ENCODE peak calls at places on chromosomes 16 and 17, in eight cellular contexts. One of them, this sample, is unnamed.
A peak's percentile ranks its signal among the peaks of the same experiment; 100 is the strongest.

GRCh38 chr17:48024149-48025039 is 13.2 kb downstream of the COPZ2 start:
- DNase-seq in activated effector memory CD4-positive, alpha-beta T cell treated with anti-CD3 and anti-CD28 coated beads, Interleukin-2, amount 50 U/mL, for 16 hours: peak; percentile 83
- DNase-seq in CD4-positive, alpha-beta memory T cell: peak; percentile 61
- DNase-seq in choroid plexus epithelial cell: no peak
- DNase-seq in hypothalamus: peak; percentile 47
- DNase-seq in AG08395: no peak
- DNase-seq in activated T-helper 1 cell treated with Interleukin-2 at 50 U/mL for 16 hours: peak; percentile 20
- DNase-seq in NCI-H446 treated with DMSO at 0.1 percent for 48 hours: peak; percentile 36
- DNase-seq in this sample: no peak

GRCh38 chr16:53805747-53806146 is 101.8 kb downstream of the FTO start:
- DNase-seq in activated effector memory CD4-positive, alpha-beta T cell treated with anti-CD3 and anti-CD28 coated beads, Interleukin-2, amount 50 U/mL, for 16 hours: no peak
- DNase-seq in CD4-positive, alpha-beta memory T cell: no peak
- DNase-seq in choroid plexus epithelial cell: no peak
- DNase-seq in hypothalamus: peak; percentile 20
- DNase-seq in AG08395: no peak
- DNase-seq in activated T-helper 1 cell treated with Interleukin-2 at 50 U/mL for 16 hours: no peak
- DNase-seq in NCI-H446 treated with DMSO at 0.1 percent for 48 hours: no peak
- DNase-seq in this sample: no peak

GRCh38 chr16:11734025-11734652 is 8.5 kb downstream of the TXNDC11 start:
- DNase-seq in activated effector memory CD4-positive, alpha-beta T cell treated with anti-CD3 and anti-CD28 coated beads, Interleukin-2, amount 50 U/mL, for 16 hours: no peak
- DNase-seq in CD4-positive, alpha-beta memory T cell: no peak
- DNase-seq in choroid plexus epithelial cell: no peak
- DNase-seq in hypothalamus: no peak
- DNase-seq in AG08395: no peak
- DNase-seq in activated T-helper 1 cell treated with Interleukin-2 at 50 U/mL for 16 hours: no peak
- DNase-seq in NCI-H446 treated with DMSO at 0.1 percent for 48 hours: no peak
- DNase-seq in this sample: no peak

GRCh38 chr17:9900019-9900594 is 5.0 kb downstream of the RCVRN start:
- DNase-seq in activated effector memory CD4-positive, alpha-beta T cell treated with anti-CD3 and anti-CD28 coated beads, Interleukin-2, amount 50 U/mL, for 16 hours: no peak
- DNase-seq in CD4-positive, alpha-beta memory T cell: no peak
- DNase-seq in choroid plexus epithelial cell: no peak
- DNase-seq in hypothalamus: no peak
- DNase-seq in AG08395: peak; percentile 49
- DNase-seq in activated T-helper 1 cell treated with Interleukin-2 at 50 U/mL for 16 hours: no peak
- DNase-seq in NCI-H446 treated with DMSO at 0.1 percent for 48 hours: no peak
- DNase-seq in this sample: no peak

GRCh38 chr16:83813818-83814653 is 6.3 kb downstream of the HSBP1 start:
- DNase-seq in activated effector memory CD4-positive, alpha-beta T cell treated with anti-CD3 and anti-CD28 coated beads, Interleukin-2, amount 50 U/mL, for 16 hours: no peak
- DNase-seq in CD4-positive, alpha-beta memory T cell: no peak
- DNase-seq in choroid plexus epithelial cell: peak; percentile 79
- DNase-seq in hypothalamus: no peak
- DNase-seq in AG08395: peak; percentile 70
- DNase-seq in activated T-helper 1 cell treated with Interleukin-2 at 50 U/mL for 16 hours: no peak
- DNase-seq in NCI-H446 treated with DMSO at 0.1 percent for 48 hours: no peak
- DNase-seq in this sample: no peak

GRCh38 chr17:76833747-76834146 is 34.5 kb upstream of the MGAT5B start:
- DNase-seq in activated effector memory CD4-positive, alpha-beta T cell treated with anti-CD3 and anti-CD28 coated beads, Interleukin-2, amount 50 U/mL, for 16 hours: no peak
- DNase-seq in CD4-positive, alpha-beta memory T cell: no peak
- DNase-seq in choroid plexus epithelial cell: no peak
- DNase-seq in hypothalamus: no peak
- DNase-seq in AG08395: no peak
- DNase-seq in activated T-helper 1 cell treated with Interleukin-2 at 50 U/mL for 16 hours: no peak
- DNase-seq in NCI-H446 treated with DMSO at 0.1 percent for 48 hours: no peak
- DNase-seq in this sample: no peak

GRCh38 chr17:45307290-45308015 is 9.4 kb downstream of the MAP3K14 start:
- DNase-seq in activated effector memory CD4-positive, alpha-beta T cell treated with anti-CD3 and anti-CD28 coated beads, Interleukin-2, amount 50 U/mL, for 16 hours: peak; percentile 76
- DNase-seq in CD4-positive, alpha-beta memory T cell: peak; percentile 29
- DNase-seq in choroid plexus epithelial cell: peak; percentile 95
- DNase-seq in hypothalamus: no peak
- DNase-seq in AG08395: peak; percentile 80
- DNase-seq in activated T-helper 1 cell treated with Interleukin-2 at 50 U/mL for 16 hours: no peak
- DNase-seq in NCI-H446 treated with DMSO at 0.1 percent for 48 hours: peak; percentile 85
- DNase-seq in this sample: no peak

GRCh38 chr16:53465606-53466290 is 31.5 kb downstream of the RBL2 start:
- DNase-seq in activated effector memory CD4-positive, alpha-beta T cell treated with anti-CD3 and anti-CD28 coated beads, Interleukin-2, amount 50 U/mL, for 16 hours: no peak
- DNase-seq in CD4-positive, alpha-beta memory T cell: no peak
- DNase-seq in choroid plexus epithelial cell: peak; percentile 83
- DNase-seq in hypothalamus: no peak
- DNase-seq in AG08395: peak; percentile 22
- DNase-seq in activated T-helper 1 cell treated with Interleukin-2 at 50 U/mL for 16 hours: no peak
- DNase-seq in NCI-H446 treated with DMSO at 0.1 percent for 48 hours: no peak
- DNase-seq in this sample: no peak

GRCh38 chr17:37067555-37068111 is 118.9 kb downstream of the AATF start:
- DNase-seq in activated effector memory CD4-positive, alpha-beta T cell treated with anti-CD3 and anti-CD28 coated beads, Interleukin-2, amount 50 U/mL, for 16 hours: no peak
- DNase-seq in CD4-positive, alpha-beta memory T cell: no peak
- DNase-seq in choroid plexus epithelial cell: peak; percentile 76
- DNase-seq in hypothalamus: no peak
- DNase-seq in AG08395: peak; percentile 93
- DNase-seq in activated T-helper 1 cell treated with Interleukin-2 at 50 U/mL for 16 hours: no peak
- DNase-seq in NCI-H446 treated with DMSO at 0.1 percent for 48 hours: no peak
- DNase-seq in this sample: no peak

GRCh38 chr17:76327689-76328088 is 19.6 kb upstream of the QRICH2 start:
- DNase-seq in activated effector memory CD4-positive, alpha-beta T cell treated with anti-CD3 and anti-CD28 coated beads, Interleukin-2, amount 50 U/mL, for 16 hours: no peak
- DNase-seq in CD4-positive, alpha-beta memory T cell: no peak
- DNase-seq in choroid plexus epithelial cell: no peak
- DNase-seq in hypothalamus: no peak
- DNase-seq in AG08395: no peak
- DNase-seq in activated T-helper 1 cell treated with Interleukin-2 at 50 U/mL for 16 hours: no peak
- DNase-seq in NCI-H446 treated with DMSO at 0.1 percent for 48 hours: no peak
- DNase-seq in this sample: no peak

GRCh38 chr17:40430272-40431230 is 12.7 kb upstream of the IGFBP4 start:
- DNase-seq in activated effector memory CD4-positive, alpha-beta T cell treated with anti-CD3 and anti-CD28 coated beads, Interleukin-2, amount 50 U/mL, for 16 hours: peak; percentile 49
- DNase-seq in CD4-positive, alpha-beta memory T cell: no peak
- DNase-seq in choroid plexus epithelial cell: no peak
- DNase-seq in hypothalamus: no peak
- DNase-seq in AG08395: no peak
- DNase-seq in activated T-helper 1 cell treated with Interleukin-2 at 50 U/mL for 16 hours: no peak
- DNase-seq in NCI-H446 treated with DMSO at 0.1 percent for 48 hours: no peak
- DNase-seq in this sample: no peak

GRCh38 chr16:87824016-87824990 is 45.0 kb downstream of the SLC7A5 start:
- DNase-seq in activated effector memory CD4-positive, alpha-beta T cell treated with anti-CD3 and anti-CD28 coated beads, Interleukin-2, amount 50 U/mL, for 16 hours: no peak
- DNase-seq in CD4-positive, alpha-beta memory T cell: no peak
- DNase-seq in choroid plexus epithelial cell: no peak
- DNase-seq in hypothalamus: no peak
- DNase-seq in AG08395: no peak
- DNase-seq in activated T-helper 1 cell treated with Interleukin-2 at 50 U/mL for 16 hours: no peak
- DNase-seq in NCI-H446 treated with DMSO at 0.1 percent for 48 hours: no peak
- DNase-seq in this sample: no peak

GRCh38 chr17:31275126-31275525 is 21.9 kb downstream of the OMG start:
- DNase-seq in activated effector memory CD4-positive, alpha-beta T cell treated with anti-CD3 and anti-CD28 coated beads, Interleukin-2, amount 50 U/mL, for 16 hours: no peak
- DNase-seq in CD4-positive, alpha-beta memory T cell: no peak
- DNase-seq in choroid plexus epithelial cell: no peak
- DNase-seq in hypothalamus: no peak
- DNase-seq in AG08395: no peak
- DNase-seq in activated T-helper 1 cell treated with Interleukin-2 at 50 U/mL for 16 hours: no peak
- DNase-seq in NCI-H446 treated with DMSO at 0.1 percent for 48 hours: no peak
- DNase-seq in this sample: no peak

GRCh38 chr17:82061047-82061925 is 4.3 kb downstream of the DUS1L start:
- DNase-seq in activated effector memory CD4-positive, alpha-beta T cell treated with anti-CD3 and anti-CD28 coated beads, Interleukin-2, amount 50 U/mL, for 16 hours: no peak
- DNase-seq in CD4-positive, alpha-beta memory T cell: no peak
- DNase-seq in choroid plexus epithelial cell: no peak
- DNase-seq in hypothalamus: no peak
- DNase-seq in AG08395: no peak
- DNase-seq in activated T-helper 1 cell treated with Interleukin-2 at 50 U/mL for 16 hours: no peak
- DNase-seq in NCI-H446 treated with DMSO at 0.1 percent for 48 hours: no peak
- DNase-seq in this sample: no peak

GRCh38 chr16:87541004-87541881 is 48.4 kb upstream of the ZCCHC14 start:
- DNase-seq in activated effector memory CD4-positive, alpha-beta T cell treated with anti-CD3 and anti-CD28 coated beads, Interleukin-2, amount 50 U/mL, for 16 hours: no peak
- DNase-seq in CD4-positive, alpha-beta memory T cell: no peak
- DNase-seq in choroid plexus epithelial cell: peak; percentile 75
- DNase-seq in hypothalamus: no peak
- DNase-seq in AG08395: peak; percentile 91
- DNase-seq in activated T-helper 1 cell treated with Interleukin-2 at 50 U/mL for 16 hours: no peak
- DNase-seq in NCI-H446 treated with DMSO at 0.1 percent for 48 hours: no peak
- DNase-seq in this sample: no peak

GRCh38 chr17:12736526-12736925 is 52.8 kb upstream of the ARHGAP44 start:
- DNase-seq in activated effector memory CD4-positive, alpha-beta T cell treated with anti-CD3 and anti-CD28 coated beads, Interleukin-2, amount 50 U/mL, for 16 hours: no peak
- DNase-seq in CD4-positive, alpha-beta memory T cell: no peak
- DNase-seq in choroid plexus epithelial cell: no peak
- DNase-seq in hypothalamus: no peak
- DNase-seq in AG08395: no peak
- DNase-seq in activated T-helper 1 cell treated with Interleukin-2 at 50 U/mL for 16 hours: no peak
- DNase-seq in NCI-H446 treated with DMSO at 0.1 percent for 48 hours: no peak
- DNase-seq in this sample: no peak

This sample was measured in foreskin melanocyte.